ENCODE peak calls at places on chromosomes 1 and 21, in seven cellular contexts. E is K562; J is SK-N-SH; X is esophagus squamous epithelium; K is CD8-positive, alpha-beta memory T cell; O is HCT116; U is GM23248. A is an unnamed sample.

GRCh38 chr1:28157901-28158300 is 18.6 kb downstream of the PTAFR start:
- DNase-seq in E (no peak), J (no peak), X (no peak), K (no peak), O (no peak), U (no peak), A (peak)

GRCh38 chr1:147600119-147601111 is 59.1 kb downstream of the BCL9 start:
- DNase-seq in E (no peak), J (no peak), X (peak), K (no peak), O (no peak), U (peak), A (no peak)

GRCh38 chr1:1777510-1777909 is 760 bp downstream of the NADK start:
- DNase-seq in E (no peak), J (peak), X (no peak), K (no peak), O (peak), U (peak), A (no peak)

GRCh38 chr1:242745079-242745478 is 220.6 kb upstream of the PLD5 start:
- DNase-seq in E (no peak), J (no peak), X (no peak), K (no peak), O (no peak), U (no peak), A (no peak)

GRCh38 chr1:63795455-63795854 is 21.6 kb downstream of the ROR1 start:
- DNase-seq in E (no peak), J (no peak), X (no peak), K (no peak), O (no peak), U (no peak), A (no peak)

GRCh38 chr1:42753070-42753469 is 13.0 kb upstream of the CLDN19 start:
- DNase-seq in E (no peak), J (no peak), X (no peak), K (no peak), O (no peak), U (peak), A (no peak)

GRCh38 chr1:106755682-106756406 is 300.6 kb upstream of the PRMT6 start:
- DNase-seq in E (no peak), J (no peak), X (no peak), K (no peak), O (no peak), U (peak), A (no peak)

GRCh38 chr1:162357681-162358266 is 18.9 kb downstream of the SPATA46 start:
- DNase-seq in E (peak), J (peak), X (no peak), K (no peak), O (peak), U (peak), A (no peak)

GRCh38 chr1:204426035-204426436 is 14.4 kb upstream of the PPP1R15B start:
- DNase-seq in E (no peak), J (no peak), X (no peak), K (no peak), O (no peak), U (peak), A (no peak)

GRCh38 chr1:114466334-114467014 is 44.5 kb downstream of the TRIM33 start:
- DNase-seq in E (no peak), J (no peak), X (no peak), K (no peak), O (no peak), U (no peak), A (no peak)

GRCh38 chr1:236904874-236905741 is 99.1 kb downstream of the MT1HL1 start:
- DNase-seq in E (peak), J (no peak), X (no peak), K (no peak), O (peak), U (peak), A (peak)

GRCh38 chr1:204338997-204339396 is 20.7 kb downstream of the PLEKHA6 start:
- DNase-seq in E (no peak), J (no peak), X (no peak), K (no peak), O (no peak), U (no peak), A (no peak)

GRCh38 chr1:29453502-29454240 is 217.3 kb downstream of the PTPRU start:
- DNase-seq in E (peak), J (peak), X (no peak), K (no peak), O (peak), U (peak), A (peak)

GRCh38 chr1:209080170-209080781 is 503.2 kb upstream of the CAMK1G start:
- DNase-seq in E (no peak), J (no peak), X (no peak), K (no peak), O (no peak), U (peak), A (no peak)

GRCh38 chr1:96010000-96010399 is 711.6 kb upstream of the PTBP2 start:
- DNase-seq in E (no peak), J (peak), X (no peak), K (no peak), O (no peak), U (no peak), A (no peak)

GRCh38 chr21:31912501-31912900 is 39.7 kb downstream of the HUNK start:
- DNase-seq in E (no peak), J (no peak), X (no peak), K (no peak), O (no peak), U (no peak), A (no peak)

GRCh38 chr1:164689672-164690655 is 131.0 kb downstream of the PBX1 start:
- DNase-seq in E (no peak), J (peak), X (no peak), K (no peak), O (no peak), U (no peak), A (no peak)

GRCh38 chr1:100009458-100009857 is 39.7 kb downstream of the SLC35A3 start:
- DNase-seq in E (no peak), J (no peak), X (no peak), K (no peak), O (no peak), U (peak), A (no peak)

GRCh38 chr1:19845166-19845954 is 30.3 kb upstream of the RNF186 start:
- DNase-seq in E (no peak), J (no peak), X (no peak), K (no peak), O (no peak), U (no peak), A (no peak)

GRCh38 chr21:34280389-34280795 is 83.4 kb upstream of the KCNE2 start:
- DNase-seq in E (no peak), J (no peak), X (no peak), K (no peak), O (no peak), U (peak), A (no peak)

GRCh38 chr1:54493608-54494007 is 54.4 kb upstream of the ACOT11 start:
- DNase-seq in E (no peak), J (no peak), X (no peak), K (no peak), O (no peak), U (peak), A (no peak)

GRCh38 chr21:29293495-29293894 is 5.2 kb upstream of the BACH1 start:
- DNase-seq in E (no peak), J (no peak), X (no peak), K (no peak), O (no peak), U (no peak), A (no peak)

GRCh38 chr1:15836772-15837669 is 10.5 kb upstream of the SPEN start:
- DNase-seq in E (no peak), J (no peak), X (peak), K (peak), O (no peak), U (no peak), A (no peak)

GRCh38 chr1:45913925-45914501 is 110.6 kb downstream of the MAST2 start:
- DNase-seq in E (no peak), J (no peak), X (no peak), K (no peak), O (no peak), U (peak), A (no peak)

GRCh38 chr1:28602536-28603439 is 10.7 kb downstream of the RAB42 start:
- DNase-seq in E (peak), J (peak), X (no peak), K (no peak), O (no peak), U (peak), A (no peak)

GRCh38 chr1:109980324-109981127 is 4.0 kb upstream of the AHCYL1 start:
- DNase-seq in E (no peak), J (peak), X (no peak), K (no peak), O (peak), U (no peak), A (no peak)

GRCh38 chr1:16451868-16452528 is 11.5 kb downstream of the NECAP2 start:
- DNase-seq in E (no peak), J (no peak), X (no peak), K (no peak), O (no peak), U (no peak), A (no peak)

GRCh38 chr1:31441558-31441957 is 28.5 kb downstream of the SERINC2 start:
- DNase-seq in E (no peak), J (no peak), X (no peak), K (no peak), O (no peak), U (no peak), A (no peak)

GRCh38 chr1:156437465-156437864 is 63.1 kb downstream of the MEF2D start:
- DNase-seq in E (no peak), J (no peak), X (no peak), K (no peak), O (no peak), U (no peak), A (no peak)

GRCh38 chr1:41713557-41714327 is 205.0 kb downstream of the HIVEP3 start:
- DNase-seq in E (no peak), J (peak), X (no peak), K (no peak), O (no peak), U (peak), A (no peak)

DNA sequence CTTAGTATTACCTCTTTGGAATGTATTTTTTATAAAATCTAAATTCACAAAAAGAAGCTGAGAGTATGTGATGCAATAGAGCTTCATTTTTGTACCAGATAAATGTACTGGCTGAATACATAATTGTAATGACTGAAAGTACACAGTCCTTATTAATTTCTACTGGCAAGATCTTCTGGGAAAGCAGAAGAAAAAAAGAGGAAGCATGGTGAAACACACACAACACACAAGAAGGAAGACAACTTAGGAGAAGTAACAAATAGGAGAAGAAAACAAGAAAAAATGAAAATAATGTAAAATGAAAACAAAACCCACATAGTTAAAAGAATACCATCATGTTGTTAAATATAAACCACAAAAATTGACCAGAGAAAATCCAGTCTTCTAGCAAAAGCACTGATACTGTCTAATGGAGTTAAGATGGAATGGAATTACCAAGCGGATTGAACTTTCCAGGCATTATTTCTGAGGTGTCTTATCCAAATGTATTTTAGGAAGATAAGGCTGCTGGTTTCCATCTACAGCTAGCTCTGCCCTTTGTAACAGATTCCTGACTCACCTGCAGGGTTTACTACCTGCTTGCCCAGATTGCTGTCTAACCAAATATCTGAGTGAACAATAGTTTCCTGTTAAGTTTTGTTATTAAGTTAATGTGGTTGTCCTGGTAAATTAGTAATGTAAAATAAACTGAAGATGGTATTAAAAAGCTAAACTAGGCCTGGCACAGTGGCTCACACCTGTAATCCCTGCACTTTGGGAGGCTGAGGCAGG is 4.5 kb upstream of the COP1 start:
- DNase-seq in E (no peak), J (no peak), X (no peak), K (no peak), O (no peak), U (no peak), A (no peak)
- H3K27ac ChIP-seq in E (no peak), J (no peak), X (no peak), K (no peak), O (no peak), U (no peak), A (peak)

DNA sequence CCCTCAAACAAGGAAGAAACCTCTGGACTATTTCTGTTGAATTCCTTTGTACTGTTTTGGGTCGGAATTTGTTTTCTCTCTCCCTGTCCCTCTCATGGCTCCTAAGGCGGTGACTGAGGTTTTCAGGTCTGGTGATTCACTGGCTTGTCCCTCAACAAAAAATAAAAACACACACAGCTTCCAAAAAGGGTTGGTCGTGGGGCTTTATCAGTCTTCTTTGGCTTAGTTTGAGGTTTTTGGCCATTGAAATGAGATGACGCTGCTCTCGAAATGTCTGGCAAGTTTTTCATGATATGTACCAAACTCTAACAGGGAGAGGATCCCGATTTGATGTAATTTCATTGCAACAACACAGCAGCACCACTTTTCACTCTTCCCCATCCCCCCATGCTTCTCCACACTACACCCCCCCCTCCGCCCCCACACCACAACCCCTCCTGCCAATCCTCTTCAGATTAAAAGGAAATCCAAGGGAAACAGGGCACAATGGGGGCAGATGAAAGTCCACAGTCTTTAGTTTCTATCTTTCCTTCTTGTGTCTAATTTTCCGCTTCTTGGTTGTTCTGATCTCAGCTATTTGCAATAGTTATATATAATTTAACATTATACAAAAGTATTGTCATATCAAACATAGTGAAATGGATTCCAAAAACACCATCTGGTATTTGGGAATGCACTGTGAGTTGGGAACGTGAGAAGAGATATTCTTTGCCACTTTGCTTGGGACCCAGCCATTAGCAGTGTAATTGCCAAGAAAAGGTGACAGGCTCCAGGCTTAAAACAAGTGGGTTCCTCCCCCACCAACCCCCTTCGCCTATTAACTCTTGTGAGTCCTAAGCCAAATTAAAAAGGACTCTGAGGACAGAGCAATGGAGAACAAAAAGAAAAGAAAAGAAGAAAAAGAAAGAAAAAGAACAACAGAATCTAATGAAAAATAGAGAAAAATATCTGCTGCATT is 186.9 kb upstream of the NFIA start:
- DNase-seq in E (no peak), J (no peak), X (no peak), K (no peak), O (no peak), U (peak), A (no peak)
- H3K27ac ChIP-seq in E (no peak), J (peak), X (no peak), K (no peak), O (no peak), U (no peak), A (no peak)

GRCh38 chr1:77948841-77949424 is 29.9 kb downstream of the FUBP1 start:
- DNase-seq in E (no peak), J (peak), X (no peak), K (no peak), O (peak), U (peak), A (no peak)
- H3K27ac ChIP-seq in E (no peak), J (peak), X (no peak), K (no peak), O (no peak), U (peak), A (peak)

DNA sequence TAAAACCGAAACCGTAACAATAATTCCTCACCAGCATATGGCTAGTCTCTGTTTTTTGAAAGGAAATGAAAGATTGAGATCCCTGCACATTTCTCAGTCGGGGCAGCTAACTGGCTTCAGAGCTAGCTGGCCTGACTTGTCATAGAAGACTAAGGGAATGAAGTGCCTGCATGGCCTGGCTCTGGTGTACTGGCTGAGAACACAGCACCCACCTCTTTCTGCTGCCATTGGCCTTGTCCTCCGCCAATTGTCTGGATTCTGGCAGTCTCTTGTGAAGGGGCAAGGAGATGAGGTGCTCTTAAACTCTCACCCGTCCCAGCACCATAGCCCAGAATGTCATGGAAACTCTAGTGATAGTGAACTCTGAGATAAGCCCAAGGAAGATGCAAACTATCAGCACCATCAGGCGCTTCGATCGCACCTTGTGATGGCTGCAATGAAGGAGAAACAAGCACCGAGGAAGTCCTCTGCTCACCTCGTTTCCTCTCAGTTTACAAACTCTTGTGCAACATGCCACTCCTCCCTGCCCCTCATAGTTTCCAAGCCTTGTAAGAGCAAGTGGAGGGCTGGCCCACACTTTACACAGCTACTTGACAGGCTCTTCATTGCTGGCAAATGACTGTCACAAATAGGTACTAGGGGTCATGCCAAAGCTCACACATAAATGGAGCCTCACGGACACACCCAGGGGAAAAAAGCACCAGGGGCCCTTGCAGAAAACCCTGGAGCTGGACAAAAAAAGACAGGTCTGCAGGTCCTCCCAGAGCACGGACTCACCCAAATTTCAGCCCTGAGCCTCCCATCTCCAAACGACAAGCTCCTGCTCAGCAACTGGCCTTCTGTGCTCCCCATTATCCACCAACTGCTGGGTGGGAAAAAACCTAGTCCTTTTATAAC is 16.4 kb downstream of the INPP5B start:
- DNase-seq in E (peak), J (no peak), X (no peak), K (peak), O (no peak), U (peak), A (no peak)
- H3K27ac ChIP-seq in E (peak), J (no peak), X (peak), K (peak), O (peak), U (no peak), A (peak)